ENCODE peak calls at places on chromosomes 3 and 15, in eight cellular contexts. B is Peyer's patch; S is OCI-M1; C is testis; Q is ACHN; D is CD4-positive, CD25-positive, alpha-beta regulatory T cell; R is RPMI7951; F is uterus. K is an unnamed sample.
A peak's percentile ranks its signal among the peaks of the same experiment; 100 is the strongest.

GRCh38 chr15:69988541-69989225 is 109.0 kb downstream of the TLE3 start:
- DNase-seq in B (no peak), S (no peak), C (no peak), Q (no peak), D (no peak), R (peak; percentile 40), F (no peak), K (no peak)

GRCh38 chr3:156750191-156750873 is 75.8 kb upstream of the LEKR1 start:
- DNase-seq in B (no peak), S (no peak), C (no peak), Q (no peak), D (no peak), R (peak; percentile 90), F (no peak), K (no peak)

GRCh38 chr3:111963424-111963823 is 15.4 kb upstream of the ABHD10 start:
- DNase-seq in B (no peak), S (no peak), C (no peak), Q (peak; percentile 19), D (peak; percentile 16), R (peak; percentile 66), F (no peak), K (peak; percentile 22)

GRCh38 chr3:43224405-43225073 is 61.8 kb upstream of the SNRK start:
- DNase-seq in B (no peak), S (no peak), C (no peak), Q (no peak), D (no peak), R (no peak), F (no peak), K (no peak)

GRCh38 chr15:69013726-69014406 is 629 bp upstream of the NOX5 start:
- DNase-seq in B (no peak), S (no peak), C (no peak), Q (no peak), D (no peak), R (no peak), F (no peak), K (no peak)

GRCh38 chr15:52559583-52559982 is 9.2 kb downstream of the ARPP19 start:
- DNase-seq in B (no peak), S (peak; percentile 12), C (no peak), Q (no peak), D (peak; percentile 49), R (peak; percentile 43), F (no peak), K (no peak)

GRCh38 chr3:55434789-55435188 is 52.3 kb downstream of the WNT5A start:
- DNase-seq in B (no peak), S (peak; percentile 13), C (no peak), Q (peak; percentile 44), D (peak; percentile 11), R (peak; percentile 66), F (no peak), K (no peak)

GRCh38 chr15:25903024-25903581 is 40.0 kb upstream of the ATP10A start:
- DNase-seq in B (no peak), S (no peak), C (no peak), Q (peak; percentile 1), D (no peak), R (no peak), F (no peak), K (no peak)

GRCh38 chr3:44065741-44066140 is 175.9 kb upstream of the TOPAZ1 start:
- DNase-seq in B (no peak), S (no peak), C (no peak), Q (no peak), D (no peak), R (peak; percentile 16), F (no peak), K (no peak)

GRCh38 chr15:69979269-69979668 is 118.4 kb downstream of the TLE3 start:
- DNase-seq in B (no peak), S (no peak), C (no peak), Q (peak; percentile 18), D (no peak), R (peak; percentile 88), F (no peak), K (peak; percentile 37)

GRCh38 chr15:75697523-75698398 is 14.9 kb downstream of the CSPG4 start:
- DNase-seq in B (no peak), S (no peak), C (no peak), Q (no peak), D (no peak), R (no peak), F (peak; percentile 66), K (no peak)

GRCh38 chr3:50226888-50227389 is 9.1 kb upstream of the GNAI2 start:
- DNase-seq in B (no peak), S (peak; percentile 38), C (peak; percentile 52), Q (peak; percentile 67), D (peak; percentile 61), R (peak; percentile 68), F (no peak), K (no peak)

K was measured in HTR-8/SVneo.